ENCODE peak calls at places on chromosomes 7 and 10, in four cellular contexts. One of them, this sample, is unnamed.

GRCh38 chr10:119030421-119031250 is 1.1 kb downstream of the NANOS1 start:
- DNase-seq in H1: no peak
- DNase-seq in K562: peak
- DNase-seq in HepG2: peak
- DNase-seq in this sample: peak

GRCh38 chr10:114703377-114704125 is 45.5 kb upstream of the ABLIM1 start:
- DNase-seq in H1: no peak
- DNase-seq in K562: no peak
- DNase-seq in HepG2: peak
- DNase-seq in this sample: no peak

GRCh38 chr10:62036186-62037081 is 134.9 kb downstream of the ARID5B start:
- DNase-seq in H1: no peak
- DNase-seq in K562: no peak
- DNase-seq in HepG2: no peak
- DNase-seq in this sample: no peak

GRCh38 chr7:118029881-118030422 is 154.0 kb upstream of the LSM8 start:
- DNase-seq in H1: no peak
- DNase-seq in K562: no peak
- DNase-seq in HepG2: no peak
- DNase-seq in this sample: no peak

GRCh38 chr7:115840702-115841101 is 189.9 kb downstream of the TFEC start:
- DNase-seq in H1: no peak
- DNase-seq in K562: no peak
- DNase-seq in HepG2: no peak
- DNase-seq in this sample: no peak

GRCh38 chr10:27192284-27192683 is 37.1 kb downstream of the MASTL start:
- DNase-seq in H1: no peak
- DNase-seq in K562: no peak
- DNase-seq in HepG2: no peak
- DNase-seq in this sample: no peak

GRCh38 chr7:73918926-73919693 is 58.2 kb downstream of the TMEM270 start:
- DNase-seq in H1: no peak
- DNase-seq in K562: no peak
- DNase-seq in HepG2: no peak
- DNase-seq in this sample: no peak

GRCh38 chr10:57320416-57320815 is 947.3 kb downstream of the IPMK start:
- DNase-seq in H1: no peak
- DNase-seq in K562: no peak
- DNase-seq in HepG2: no peak
- DNase-seq in this sample: no peak

GRCh38 chr10:57785546-57785945 is 482.1 kb downstream of the IPMK start:
- DNase-seq in H1: no peak
- DNase-seq in K562: no peak
- DNase-seq in HepG2: no peak
- DNase-seq in this sample: no peak

GRCh38 chr7:98266840-98267239 is 14.6 kb upstream of the BRI3 start:
- DNase-seq in H1: no peak
- DNase-seq in K562: no peak
- DNase-seq in HepG2: no peak
- DNase-seq in this sample: no peak

GRCh38 chr10:92571649-92572048 is 2.2 kb downstream of the IDE start:
- DNase-seq in H1: no peak
- DNase-seq in K562: no peak
- DNase-seq in HepG2: no peak
- DNase-seq in this sample: no peak

GRCh38 chr7:85479918-85480658 is 293.2 kb upstream of the SEMA3D start:
- DNase-seq in H1: no peak
- DNase-seq in K562: no peak
- DNase-seq in HepG2: no peak
- DNase-seq in this sample: no peak

DNA sequence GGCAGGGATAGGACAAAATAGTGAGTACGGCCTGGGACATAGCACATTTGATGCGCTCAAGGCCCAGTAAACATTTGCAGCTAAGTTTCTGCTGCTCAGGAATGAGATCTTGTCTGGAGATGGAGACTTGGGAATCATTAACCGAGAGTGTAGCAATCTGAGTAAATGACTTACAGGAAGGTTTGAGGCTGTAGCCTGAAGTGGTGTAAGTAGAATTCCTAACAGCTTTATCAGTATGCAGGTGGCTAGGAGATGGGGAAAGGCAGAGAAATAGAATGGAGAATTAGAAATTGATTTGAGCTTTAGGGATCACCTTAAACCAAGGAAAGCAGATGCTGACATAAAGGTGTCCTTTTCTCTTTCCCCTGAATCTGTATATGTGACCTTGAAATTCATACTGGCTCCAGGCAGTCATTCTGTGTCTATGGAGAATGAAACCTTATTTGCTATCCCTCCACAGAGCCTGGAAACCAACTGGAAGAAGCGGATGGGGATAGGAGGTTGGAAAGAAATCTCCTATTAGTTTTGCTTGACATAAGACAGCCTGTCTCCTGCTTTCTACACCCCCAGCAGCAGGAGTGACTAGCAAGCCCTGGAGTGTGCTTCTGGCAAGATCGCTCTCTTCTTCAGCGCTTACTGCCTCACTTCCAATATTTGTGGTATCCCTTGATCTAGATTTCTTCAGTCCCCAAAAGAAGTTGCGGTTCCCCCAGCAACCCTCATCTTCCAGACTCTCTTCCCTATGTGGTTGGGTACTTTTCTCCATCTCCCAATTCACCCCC is 6.4 kb upstream of the PON2 start:
- DNase-seq in H1: no peak
- DNase-seq in K562: no peak
- DNase-seq in HepG2: peak
- DNase-seq in this sample: no peak
- TF ChIP-seq EP300 in H1: no peak
- TF ChIP-seq EP300 in K562: no peak
- TF ChIP-seq EP300 in HepG2: no peak
- TF ChIP-seq EP300 in this sample: no peak

GRCh38 chr10:12041766-12042408 is 722 bp downstream of the UPF2 start:
- DNase-seq in H1: no peak
- DNase-seq in K562: peak
- DNase-seq in HepG2: peak
- DNase-seq in this sample: no peak
- TF ChIP-seq CBX5 in H1: no peak
- TF ChIP-seq CBX5 in K562: no peak
- TF ChIP-seq CBX5 in HepG2: no peak
- TF ChIP-seq CBX5 in this sample: no peak

GRCh38 chr7:27945356-27945755 is 205.4 kb downstream of the TAX1BP1 start:
- DNase-seq in H1: no peak
- DNase-seq in K562: no peak
- DNase-seq in HepG2: no peak
- DNase-seq in this sample: no peak

GRCh38 chr7:27942711-27943110 is 202.7 kb downstream of the TAX1BP1 start:
- DNase-seq in H1: no peak
- DNase-seq in K562: no peak
- DNase-seq in HepG2: no peak
- DNase-seq in this sample: no peak

GRCh38 chr7:27944626-27945025 is 204.7 kb downstream of the TAX1BP1 start:
- DNase-seq in H1: no peak
- DNase-seq in K562: no peak
- DNase-seq in HepG2: no peak
- DNase-seq in this sample: no peak

GRCh38 chr7:27940341-27940740 is 200.4 kb downstream of the TAX1BP1 start:
- DNase-seq in H1: no peak
- DNase-seq in K562: no peak
- DNase-seq in HepG2: no peak
- DNase-seq in this sample: no peak

GRCh38 chr7:27943261-27943660 is 203.3 kb downstream of the TAX1BP1 start:
- DNase-seq in H1: no peak
- DNase-seq in K562: no peak
- DNase-seq in HepG2: no peak
- DNase-seq in this sample: no peak
- TF ChIP-seq EP300 in H1: no peak
- TF ChIP-seq EP300 in K562: no peak
- TF ChIP-seq EP300 in HepG2: no peak
- TF ChIP-seq EP300 in this sample: no peak

GRCh38 chr7:101556453-101556968 is 72.6 kb downstream of the MYL10 start:
- DNase-seq in H1: no peak
- DNase-seq in K562: no peak
- DNase-seq in HepG2: no peak
- DNase-seq in this sample: no peak
- TF ChIP-seq CBX5 in H1: no peak
- TF ChIP-seq CBX5 in K562: no peak
- TF ChIP-seq CBX5 in HepG2: no peak
- TF ChIP-seq CBX5 in this sample: no peak

GRCh38 chr7:1070544-1071342 is 17.2 kb upstream of the GPER1 start:
- DNase-seq in H1: no peak
- DNase-seq in K562: no peak
- DNase-seq in HepG2: no peak
- DNase-seq in this sample: no peak

GRCh38 chr7:1076184-1077072 is 11.5 kb upstream of the GPER1 start:
- DNase-seq in H1: no peak
- DNase-seq in K562: no peak
- DNase-seq in HepG2: no peak
- DNase-seq in this sample: no peak

GRCh38 chr7:1071731-1072254 is 16.1 kb upstream of the GPER1 start:
- DNase-seq in H1: no peak
- DNase-seq in K562: no peak
- DNase-seq in HepG2: no peak
- DNase-seq in this sample: no peak

GRCh38 chr7:1074593-1075431 is 13.1 kb upstream of the GPER1 start:
- DNase-seq in H1: no peak
- DNase-seq in K562: no peak
- DNase-seq in HepG2: no peak
- DNase-seq in this sample: no peak

GRCh38 chr7:1073211-1073977 is 14.5 kb upstream of the GPER1 start:
- DNase-seq in H1: no peak
- DNase-seq in K562: no peak
- DNase-seq in HepG2: no peak
- DNase-seq in this sample: no peak
- TF ChIP-seq EP300 in H1: no peak
- TF ChIP-seq EP300 in K562: no peak
- TF ChIP-seq EP300 in HepG2: no peak
- TF ChIP-seq EP300 in this sample: no peak

DNA sequence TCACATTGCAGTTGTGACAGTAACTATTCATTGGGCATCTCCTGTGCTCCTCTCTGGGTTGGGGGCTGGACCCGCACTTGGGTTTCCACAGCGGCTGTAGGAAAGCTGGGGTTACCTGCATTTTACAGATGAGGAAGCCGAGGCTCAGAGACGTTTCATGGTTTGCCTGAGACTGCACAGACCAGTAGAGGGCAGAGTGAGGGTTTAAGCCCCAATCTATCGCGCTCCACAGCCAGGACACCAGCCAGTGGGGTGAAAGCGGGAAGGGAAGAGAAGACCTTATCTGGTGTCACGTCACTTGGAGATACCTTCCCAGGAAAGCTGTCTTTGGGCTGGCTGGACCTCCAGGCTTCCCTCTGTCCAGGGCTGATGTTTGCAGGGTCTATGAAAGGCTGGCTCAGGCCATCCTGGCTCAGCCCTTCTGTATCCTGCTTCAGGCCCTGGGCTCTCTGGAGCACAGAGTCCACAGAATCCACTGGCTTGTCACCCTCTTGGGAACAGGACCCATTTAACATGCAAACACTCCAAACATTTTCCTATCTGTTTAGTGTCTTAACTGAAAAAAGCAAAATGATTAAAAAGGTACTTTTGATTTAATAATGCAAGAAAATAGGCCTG is 167.7 kb downstream of the EMX2 start:
- DNase-seq in H1: no peak
- DNase-seq in K562: peak
- DNase-seq in HepG2: no peak
- DNase-seq in this sample: no peak
- TF ChIP-seq CBX5 in H1: no peak
- TF ChIP-seq CBX5 in K562: no peak
- TF ChIP-seq CBX5 in HepG2: no peak
- TF ChIP-seq CBX5 in this sample: no peak

This sample was measured in GM12878.